ENCODE peak calls at places on chromosomes 7 and 10, in ten cellular contexts. Q, E, B, M, Y, K, G, I, H and D are unnamed samples.

GRCh38 chr10:99941942-99942835 is 67.6 kb downstream of the DNMBP start:
- DNase-seq in Y (peak), B (no peak), M (no peak), K (no peak), I (no peak), E (no peak), H (peak), G (peak), Q (no peak), D (no peak)

GRCh38 chr7:8228766-8229674 is 32.9 kb downstream of the ICA1 start:
- DNase-seq in E (no peak), H (no peak), Q (no peak), Y (peak), K (no peak), G (no peak), I (no peak), M (no peak), B (no peak), D (no peak)

GRCh38 chr7:27586825-27587224 is 75.9 kb downstream of the HIBADH start:
- DNase-seq in G (no peak), B (peak), Q (no peak), I (no peak), E (peak), K (peak), M (no peak), Y (no peak), H (no peak), D (peak)

GRCh38 chr7:124785994-124786393 is 20.4 kb upstream of the GPR37 start:
- DNase-seq in K (no peak), M (no peak), H (no peak), Q (no peak), Y (no peak), E (no peak), I (no peak), B (no peak), G (no peak), D (no peak)

GRCh38 chr10:97711640-97712267 is 1.8 kb upstream of the MARVELD1 start:
- DNase-seq in H (no peak), M (no peak), I (no peak), G (no peak), B (no peak), E (no peak), Q (no peak), Y (no peak), K (no peak), D (no peak)

GRCh38 chr7:143979359-143979758 is 20.8 kb upstream of the OR6B1 start:
- DNase-seq in H (no peak), I (no peak), Q (no peak), Y (peak), E (no peak), B (no peak), K (no peak), M (peak), G (peak), D (no peak)

GRCh38 chr7:26117142-26117807 is 34.7 kb upstream of the NFE2L3 start:
- DNase-seq in I (no peak), H (no peak), Q (no peak), E (no peak), K (no peak), G (peak), M (peak), B (no peak), Y (peak), D (no peak)

GRCh38 chr7:149423441-149423970 is 37.4 kb downstream of the ZNF777 start:
- DNase-seq in Y (no peak), B (no peak), G (no peak), K (no peak), Q (no peak), H (no peak), E (no peak), I (no peak), M (no peak), D (no peak)